ENCODE peak calls at places on chromosome 19, in nine cellular contexts. C, V, E, R, O, J, F, Z and G are unnamed samples.

GRCh38 chr19:45630463-45630862 is 8.7 kb downstream of the EML2 start:
- DNase-seq in C (peak), V (no peak), E (peak), R (peak), O (peak), J (no peak), F (peak), Z (peak), G (no peak)

GRCh38 chr19:15101479-15102082 is 5.6 kb upstream of the SYDE1 start:
- DNase-seq in C (peak), V (peak), E (peak), R (peak), O (peak), J (peak), F (peak), Z (no peak), G (peak)

GRCh38 chr19:19213822-19214558 is 2.2 kb downstream of the NCAN start:
- DNase-seq in C (no peak), V (no peak), E (no peak), R (no peak), O (no peak), J (no peak), F (no peak), Z (no peak), G (peak)

GRCh38 chr19:23515551-23515950 is 120.3 kb upstream of the ZNF91 start:
- DNase-seq in C (no peak), V (no peak), E (no peak), R (no peak), O (no peak), J (no peak), F (no peak), Z (no peak), G (no peak)

GRCh38 chr19:56273563-56274117 is 1.1 kb downstream of the EDDM13 start:
- DNase-seq in C (no peak), V (no peak), E (peak), R (no peak), O (peak), J (no peak), F (no peak), Z (no peak), G (no peak)

GRCh38 chr19:5397804-5398692 is 57.2 kb upstream of the ZNRF4 start:
- DNase-seq in C (peak), V (peak), E (no peak), R (peak), O (no peak), J (peak), F (no peak), Z (no peak), G (peak)

GRCh38 chr19:5697890-5698634 is 8.0 kb downstream of the RPL36 start:
- DNase-seq in C (peak), V (no peak), E (no peak), R (peak), O (no peak), J (no peak), F (no peak), Z (no peak), G (no peak)

GRCh38 chr19:2058570-2059421 is 7.8 kb upstream of the MKNK2 start:
- DNase-seq in C (no peak), V (no peak), E (no peak), R (no peak), O (no peak), J (no peak), F (no peak), Z (no peak), G (no peak)

GRCh38 chr19:8460516-8461298 is 15.9 kb downstream of the HNRNPM start:
- DNase-seq in C (no peak), V (no peak), E (no peak), R (no peak), O (no peak), J (no peak), F (no peak), Z (no peak), G (no peak)

GRCh38 chr19:52603558-52604207 is 33.6 kb downstream of the ZNF701 start:
- DNase-seq in C (no peak), V (no peak), E (no peak), R (no peak), O (peak), J (no peak), F (peak), Z (no peak), G (no peak)

GRCh38 chr19:6018786-6019185 is 40.8 kb upstream of the RANBP3 start:
- DNase-seq in C (peak), V (peak), E (no peak), R (no peak), O (no peak), J (peak), F (no peak), Z (no peak), G (peak)

GRCh38 chr19:47012620-47013019 is 7.0 kb upstream of the NPAS1 start:
- DNase-seq in C (no peak), V (no peak), E (no peak), R (no peak), O (no peak), J (no peak), F (no peak), Z (no peak), G (no peak)

GRCh38 chr19:23002690-23003422 is at the start of gene ZNF728:
- DNase-seq in C (peak), V (no peak), E (no peak), R (no peak), O (no peak), J (peak), F (no peak), Z (no peak), G (no peak)

GRCh38 chr19:12841094-12841493 is 2.8 kb downstream of the MAST1 start:
- DNase-seq in C (peak), V (no peak), E (no peak), R (peak), O (peak), J (peak), F (peak), Z (no peak), G (peak)

GRCh38 chr19:48635263-48635965 is 1.8 kb downstream of the DBP start:
- DNase-seq in C (peak), V (peak), E (peak), R (peak), O (no peak), J (peak), F (no peak), Z (no peak), G (peak)

GRCh38 chr19:38190061-38190460 is 34.0 kb downstream of the DPF1 start:
- DNase-seq in C (no peak), V (no peak), E (peak), R (no peak), O (no peak), J (no peak), F (no peak), Z (no peak), G (no peak)

GRCh38 chr19:14410054-14410774 is 8.9 kb downstream of the DDX39A start:
- DNase-seq in C (no peak), V (no peak), E (no peak), R (no peak), O (no peak), J (no peak), F (no peak), Z (no peak), G (no peak)

GRCh38 chr19:56141416-56141992 is 417 bp downstream of the ZNF444 start:
- DNase-seq in C (no peak), V (peak), E (no peak), R (peak), O (no peak), J (no peak), F (no peak), Z (no peak), G (peak)

GRCh38 chr19:43668406-43669158 is 1.4 kb downstream of the PLAUR start:
- DNase-seq in C (peak), V (peak), E (peak), R (peak), O (peak), J (peak), F (peak), Z (peak), G (peak)

GRCh38 chr19:32287086-32287485 is 58.3 kb upstream of the ZNF507 start:
- DNase-seq in C (no peak), V (peak), E (no peak), R (no peak), O (no peak), J (no peak), F (no peak), Z (no peak), G (no peak)

GRCh38 chr19:18397242-18398202 is at the start of gene LRRC25:
- DNase-seq in C (peak), V (peak), E (no peak), R (no peak), O (no peak), J (peak), F (no peak), Z (no peak), G (peak)

GRCh38 chr19:19514215-19514633 is 1.1 kb downstream of the TSSK6 start:
- DNase-seq in C (no peak), V (no peak), E (peak), R (no peak), O (no peak), J (no peak), F (peak), Z (no peak), G (no peak)

GRCh38 chr19:18417250-18418033 is 1.8 kb upstream of the SSBP4 start:
- DNase-seq in C (peak), V (no peak), E (peak), R (peak), O (peak), J (peak), F (peak), Z (no peak), G (peak)

GRCh38 chr19:14031719-14032480 is at the start of gene IL27RA:
- DNase-seq in C (peak), V (peak), E (peak), R (peak), O (peak), J (peak), F (peak), Z (peak), G (peak)

GRCh38 chr19:55300821-55301458 is 17.1 kb downstream of the BRSK1 start:
- DNase-seq in C (no peak), V (no peak), E (no peak), R (no peak), O (no peak), J (no peak), F (no peak), Z (no peak), G (peak)

GRCh38 chr19:48108997-48109782 is 1.4 kb downstream of the PLA2G4C start:
- DNase-seq in C (no peak), V (no peak), E (no peak), R (no peak), O (no peak), J (no peak), F (no peak), Z (no peak), G (no peak)

DNA sequence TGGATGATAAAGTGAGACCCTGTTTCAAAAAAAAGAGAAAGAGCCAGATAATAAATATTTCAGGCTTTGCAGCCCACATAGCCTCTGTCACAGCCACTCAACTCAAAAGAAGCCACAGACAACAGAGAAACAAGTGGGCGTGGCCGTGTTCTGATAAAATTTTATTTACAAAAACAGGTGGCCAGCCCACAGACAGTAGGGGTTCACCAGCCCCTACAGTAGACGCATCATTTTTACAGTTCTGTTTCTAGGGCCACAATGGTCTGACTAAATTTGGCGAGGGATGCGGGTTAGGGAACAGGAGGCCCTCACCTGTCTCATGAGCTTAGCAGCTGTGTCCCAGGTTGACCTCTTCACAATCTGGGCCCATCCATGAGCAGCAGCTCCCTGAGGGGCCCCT is 59.5 kb downstream of the ARHGEF18 start:
- DNase-seq in C (no peak), V (peak), E (no peak), R (no peak), O (no peak), J (no peak), F (no peak), Z (no peak), G (no peak)
- H3K27ac ChIP-seq in C (no peak), V (peak), E (no peak), R (no peak), O (no peak), J (no peak), F (no peak), Z (peak), G (no peak)

DNA sequence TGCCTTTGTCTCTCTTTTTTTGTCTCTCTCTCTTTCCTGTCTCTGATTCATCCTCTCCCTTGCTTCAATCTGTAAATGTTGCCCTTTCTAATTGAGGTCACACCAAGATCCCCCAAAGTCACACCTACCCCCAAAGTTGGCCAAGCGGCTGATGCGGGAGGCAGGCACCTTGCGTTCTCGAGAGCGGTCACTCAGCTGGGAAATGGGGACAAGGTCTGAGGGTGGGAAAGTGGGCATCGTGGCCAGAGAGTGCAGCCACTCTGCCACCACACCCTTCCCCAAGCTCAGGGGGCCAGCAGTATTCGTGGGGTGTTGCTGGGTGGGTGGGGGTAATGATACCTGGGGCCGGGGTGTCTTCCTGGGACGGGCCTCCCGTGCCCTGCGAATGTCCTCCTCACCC is 2.7 kb downstream of the COQ8B start:
- DNase-seq in C (no peak), V (no peak), E (no peak), R (no peak), O (no peak), J (no peak), F (no peak), Z (no peak), G (no peak)
- H3K4me3 ChIP-seq in C (peak), V (peak), E (no peak), R (no peak), O (no peak), J (no peak), F (no peak), Z (no peak), G (peak)

GRCh38 chr19:1017115-1017905 is 3.6 kb downstream of the TMEM259 start:
- DNase-seq in C (no peak), V (no peak), E (no peak), R (no peak), O (no peak), J (peak), F (no peak), Z (no peak), G (no peak)
- H2AFZ ChIP-seq in C (no peak), V (no peak), E (no peak), R (no peak), O (no peak), J (no peak), F (no peak), Z (no peak), G (no peak)

GRCh38 chr19:50798943-50799851 is 9.0 kb downstream of the ACP4 start:
- DNase-seq in C (peak), V (no peak), E (no peak), R (no peak), O (no peak), J (no peak), F (no peak), Z (no peak), G (no peak)
- H3K27ac ChIP-seq in C (no peak), V (no peak), E (no peak), R (no peak), O (no peak), J (no peak), F (no peak), Z (no peak), G (no peak)

DNA sequence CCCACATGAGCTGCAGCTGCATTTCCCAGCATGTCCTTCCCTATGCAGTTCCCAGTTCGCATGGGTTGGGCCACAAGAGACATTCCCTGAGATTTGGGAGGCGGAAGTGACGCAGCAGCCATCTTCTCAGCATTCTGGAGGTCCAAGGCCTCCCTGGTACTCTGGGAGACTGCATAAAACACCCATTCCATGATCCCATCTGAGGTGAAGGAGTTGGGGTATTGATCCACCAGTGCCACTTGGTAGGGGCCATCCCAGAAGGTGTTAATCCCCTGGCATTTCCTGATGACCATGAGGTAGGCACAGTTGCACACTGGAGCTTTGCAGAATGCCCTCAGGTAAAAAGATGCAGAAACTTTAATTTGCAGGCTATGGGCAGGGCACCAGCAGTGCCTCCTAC is 25.4 kb downstream of the POP4 start:
- DNase-seq in C (peak), V (no peak), E (no peak), R (no peak), O (no peak), J (no peak), F (no peak), Z (no peak), G (no peak)
- H3K4me3 ChIP-seq in C (no peak), V (no peak), E (no peak), R (no peak), O (no peak), J (no peak), F (no peak), Z (no peak), G (no peak)

DNA sequence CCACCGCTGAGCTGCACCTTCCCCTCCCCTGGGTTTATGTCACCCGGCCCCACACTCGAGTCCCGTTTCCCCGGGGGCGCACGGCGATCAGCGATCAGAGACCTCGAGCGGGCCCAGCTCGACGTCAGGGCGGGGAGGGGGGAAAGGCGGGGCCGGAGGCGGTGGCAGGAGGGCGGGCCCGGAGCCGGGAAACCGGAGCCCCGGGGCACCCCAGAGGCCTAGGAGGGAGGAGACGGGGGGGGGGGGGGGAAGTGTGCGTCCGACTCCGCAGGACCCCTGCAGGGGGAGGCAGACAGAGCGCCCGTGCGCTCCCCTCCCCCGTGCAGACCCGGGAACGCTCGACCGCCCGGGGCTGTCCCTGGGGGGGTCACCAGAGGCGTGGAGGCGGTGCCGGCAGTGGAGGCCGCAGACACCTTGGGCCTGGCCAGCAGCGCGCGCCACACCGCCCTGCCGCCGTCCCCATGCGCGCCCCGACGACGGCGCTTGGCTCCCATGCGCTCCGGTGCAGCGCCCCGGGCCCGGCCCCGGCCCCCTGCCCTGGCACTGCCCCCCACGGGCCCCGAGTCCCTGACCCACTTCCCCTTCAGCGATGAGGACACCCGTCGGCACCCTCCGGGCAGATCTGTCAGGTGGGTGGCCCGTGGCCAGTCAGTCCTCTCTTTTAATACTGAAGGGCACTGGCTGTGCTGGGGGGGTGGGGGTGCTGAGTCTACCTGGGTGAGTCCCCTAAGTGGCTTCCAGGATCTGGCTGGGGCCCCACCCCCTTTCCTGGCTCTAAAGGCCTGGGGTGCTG is 11.8 kb downstream of the PDE4A start:
- DNase-seq in C (peak), V (no peak), E (no peak), R (peak), O (no peak), J (peak), F (no peak), Z (no peak), G (peak)
- H2AFZ ChIP-seq in C (peak), V (no peak), E (peak), R (peak), O (peak), J (peak), F (peak), Z (peak), G (no peak)

GRCh38 chr19:35345671-35346111 is 2.0 kb upstream of the FFAR1 start:
- DNase-seq in C (no peak), V (no peak), E (no peak), R (no peak), O (no peak), J (peak), F (no peak), Z (no peak), G (no peak)
- H3K27ac ChIP-seq in C (no peak), V (peak), E (no peak), R (no peak), O (no peak), J (no peak), F (no peak), Z (peak), G (no peak)

GRCh38 chr19:10432736-10433130 is 12.4 kb downstream of the PDE4A start:
- DNase-seq in C (no peak), V (no peak), E (no peak), R (no peak), O (no peak), J (no peak), F (no peak), Z (no peak), G (no peak)
- H3K4me3 ChIP-seq in C (peak), V (no peak), E (peak), R (no peak), O (no peak), J (peak), F (no peak), Z (peak), G (no peak)